ENCODE peak calls at places on chromosomes 6 and 20, in four cellular contexts. R, A, C and Y are unnamed samples. For H3K4me1, the result is how much of the 10 kb centered on the place peaks cover.

GRCh38 chr20:44504402-44505309 is 17.2 kb downstream of the SERINC3 start:
- DNase-seq in R (no peak), A (no peak), C (no peak), Y (no peak)

GRCh38 chr6:161327360-161327953 is 53.6 kb upstream of the AGPAT4 start:
- DNase-seq in R (no peak), A (no peak), C (no peak), Y (no peak)

GRCh38 chr6:127923135-127923534 is 22.3 kb upstream of the THEMIS start:
- DNase-seq in R (no peak), A (no peak), C (no peak), Y (no peak)

GRCh38 chr6:30877419-30878262 is 6.7 kb upstream of the DDR1 start:
- DNase-seq in R (peak), A (peak), C (peak), Y (peak)

GRCh38 chr6:148557796-148558457 is 188.9 kb upstream of the UST start:
- DNase-seq in R (no peak), A (no peak), C (peak), Y (peak)

GRCh38 chr20:11350126-11351005 is 567.3 kb upstream of the BTBD3 start:
- DNase-seq in R (peak), A (no peak), C (no peak), Y (no peak)

GRCh38 chr20:22652685-22653568 is 68.6 kb upstream of the FOXA2 start:
- DNase-seq in R (no peak), A (no peak), C (no peak), Y (no peak)

GRCh38 chr6:17928514-17929430 is 58.7 kb downstream of the KIF13A start:
- DNase-seq in R (peak), A (no peak), C (no peak), Y (no peak)

GRCh38 chr6:121666809-121667208 is 231.4 kb downstream of the GJA1 start:
- DNase-seq in R (peak), A (peak), C (peak), Y (peak)

GRCh38 chr6:149716181-149716580 is 1.7 kb downstream of the LATS1 start:
- DNase-seq in R (no peak), A (no peak), C (no peak), Y (no peak)

GRCh38 chr20:35025116-35025515 is 67.5 kb downstream of the TRPC4AP start:
- DNase-seq in R (no peak), A (no peak), C (no peak), Y (no peak)

GRCh38 chr6:77764364-77764763 is 111.5 kb downstream of the MEI4 start:
- DNase-seq in R (no peak), A (no peak), C (no peak), Y (no peak)

GRCh38 chr6:77762386-77762785 is 109.5 kb downstream of the MEI4 start:
- DNase-seq in R (no peak), A (no peak), C (no peak), Y (no peak)

DNA sequence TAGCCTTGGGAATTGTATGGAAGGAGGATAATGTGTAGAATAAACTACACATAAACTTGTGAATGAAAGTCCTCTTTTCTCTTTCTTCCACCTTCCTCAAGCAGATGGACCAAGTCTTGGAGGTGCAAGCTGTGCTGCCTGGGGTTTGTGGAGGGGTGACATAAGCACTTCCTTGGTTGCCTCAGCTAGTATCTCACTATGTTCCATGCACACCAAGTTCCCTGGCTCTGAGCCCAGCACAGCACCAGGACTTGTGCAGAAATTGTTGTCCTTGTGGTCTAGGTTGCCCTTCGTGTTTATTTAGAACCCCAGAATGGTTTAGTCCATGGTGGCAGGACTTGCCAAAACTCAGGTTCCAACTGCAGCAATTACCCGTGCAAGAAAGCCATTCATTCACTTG is 110.3 kb downstream of the MEI4 start:
- DNase-seq in R (no peak), A (no peak), C (no peak), Y (no peak)
- H3K4me1 ChIP-seq in R (under half), A (under half), C (under half), Y (under half)

GRCh38 chr20:9515211-9515580 is 806 bp downstream of the LAMP5 start:
- DNase-seq in R (no peak), A (no peak), C (no peak), Y (no peak)

GRCh38 chr20:9517297-9518134 is 3.1 kb downstream of the LAMP5 start:
- DNase-seq in R (no peak), A (no peak), C (no peak), Y (no peak)

GRCh38 chr20:9516658-9516987 is 2.2 kb downstream of the LAMP5 start:
- DNase-seq in R (no peak), A (no peak), C (no peak), Y (no peak)

GRCh38 chr20:9514461-9515210 is at the start of gene LAMP5:
- DNase-seq in R (peak), A (no peak), C (no peak), Y (peak)

GRCh38 chr20:9515761-9516657 is 1.6 kb downstream of the LAMP5 start:
- DNase-seq in R (no peak), A (no peak), C (peak), Y (peak)
- H3K4me3 ChIP-seq in R (no peak), A (no peak), C (no peak), Y (peak)

DNA sequence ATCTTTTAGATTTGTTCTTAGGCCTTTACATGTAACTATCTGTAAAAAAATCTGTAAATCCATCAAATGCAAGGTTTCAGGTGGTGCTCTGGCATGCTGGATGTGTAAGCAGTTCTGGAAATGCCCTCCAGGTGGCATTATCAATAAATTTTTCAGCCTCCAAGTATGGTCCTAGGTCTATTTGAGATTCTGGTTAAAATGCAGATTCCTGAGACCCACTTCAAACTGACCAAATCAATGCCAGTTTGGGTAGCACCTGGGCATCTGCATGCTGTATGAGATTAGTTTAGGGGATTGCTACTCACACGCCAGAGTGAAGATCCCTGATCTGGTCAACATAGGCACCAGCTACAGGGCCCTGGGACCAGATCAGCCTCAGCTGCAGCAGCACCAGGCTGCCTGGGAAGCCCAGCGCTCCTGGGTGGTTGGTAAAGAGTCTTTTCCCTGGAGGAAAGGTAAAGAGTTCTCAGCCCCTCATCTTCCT is 507.3 kb upstream of the CITED2 start:
- DNase-seq in R (peak), A (peak), C (peak), Y (peak)
- TF ChIP-seq CTCF in R (peak), A (peak), C (peak), Y (peak)

DNA sequence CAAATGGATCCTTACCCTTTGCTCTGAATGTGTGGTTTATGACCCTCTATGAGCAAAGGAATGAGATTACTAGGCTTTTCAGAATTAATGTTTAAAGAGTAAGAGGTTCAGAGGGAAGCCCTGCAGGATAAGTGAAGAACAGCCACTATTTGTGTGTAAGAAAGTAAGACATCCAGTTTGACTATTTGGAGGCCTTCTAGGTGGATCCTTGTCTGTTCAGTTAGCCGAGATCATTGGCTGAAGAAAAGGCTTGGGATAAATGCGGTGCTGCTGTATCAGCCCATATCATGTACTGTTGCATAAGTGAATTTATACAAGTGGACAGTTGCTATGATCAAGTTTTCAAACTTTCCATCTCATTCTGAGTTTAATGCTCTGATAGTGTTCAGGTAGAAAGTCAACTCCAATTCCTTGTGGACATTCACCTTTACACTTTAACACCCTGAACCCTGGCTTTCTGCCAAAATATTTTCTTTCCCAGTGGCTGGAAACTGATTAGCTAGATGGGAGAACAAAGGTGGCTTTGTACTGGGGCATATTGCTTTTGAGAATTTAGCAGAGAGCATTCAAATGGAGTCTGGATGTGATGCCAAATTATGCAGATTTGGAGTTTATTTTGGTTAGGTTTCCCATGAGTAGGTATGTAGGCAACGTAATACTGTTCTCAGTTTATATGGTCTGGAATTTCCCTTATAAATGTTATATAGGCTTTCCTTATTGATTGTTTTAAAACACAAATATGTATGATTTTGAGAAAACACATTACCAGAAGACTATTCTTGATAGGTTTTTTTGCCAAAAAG is 15.0 kb downstream of the PARD6B start:
- DNase-seq in R (peak), A (no peak), C (no peak), Y (peak)
- H3K4me1 ChIP-seq in R (under half), A (half or more), C (under half), Y (half or more)